ENCODE peak calls at places on chromosomes 7 and 10, in ten cellular contexts. One of them, this sample, is unnamed.
A peak's percentile ranks its signal among the peaks of the same experiment; 100 is the strongest.

GRCh38 chr10:74293686-74294365 is 142.8 kb downstream of the ADK start:
- DNase-seq in left ventricle myocardium inferior: no peak
- DNase-seq in body of pancreas: peak; percentile 35
- DNase-seq in adrenal gland: no peak
- DNase-seq in foreskin fibroblast: peak; percentile 42
- DNase-seq in neural progenitor cell: no peak
- DNase-seq in CD8-positive, alpha-beta T cell: no peak
- DNase-seq in GM12865: no peak
- DNase-seq in esophagus squamous epithelium: no peak
- DNase-seq in mesothelial cell of epicardium: peak; percentile 48
- DNase-seq in this sample: no peak

GRCh38 chr7:108581655-108582491 is 12.2 kb downstream of the DNAJB9 start:
- DNase-seq in neural progenitor cell: peak; percentile 35
- DNase-seq in mesothelial cell of epicardium: no peak
- DNase-seq in body of pancreas: no peak
- DNase-seq in left ventricle myocardium inferior: no peak
- DNase-seq in esophagus squamous epithelium: no peak
- DNase-seq in foreskin fibroblast: no peak
- DNase-seq in GM12865: no peak
- DNase-seq in CD8-positive, alpha-beta T cell: no peak
- DNase-seq in adrenal gland: no peak
- DNase-seq in this sample: no peak

GRCh38 chr10:130751106-130751840 is 560.2 kb downstream of the TCERG1L start:
- DNase-seq in CD8-positive, alpha-beta T cell: no peak
- DNase-seq in left ventricle myocardium inferior: no peak
- DNase-seq in GM12865: no peak
- DNase-seq in foreskin fibroblast: no peak
- DNase-seq in mesothelial cell of epicardium: no peak
- DNase-seq in adrenal gland: peak; percentile 1
- DNase-seq in body of pancreas: no peak
- DNase-seq in esophagus squamous epithelium: no peak
- DNase-seq in neural progenitor cell: no peak
- DNase-seq in this sample: no peak

GRCh38 chr10:69861251-69862240 is 59.8 kb downstream of the COL13A1 start:
- DNase-seq in foreskin fibroblast: peak; percentile 70
- DNase-seq in esophagus squamous epithelium: no peak
- DNase-seq in GM12865: peak; percentile 14
- DNase-seq in CD8-positive, alpha-beta T cell: no peak
- DNase-seq in adrenal gland: no peak
- DNase-seq in body of pancreas: peak; percentile 32
- DNase-seq in mesothelial cell of epicardium: no peak
- DNase-seq in left ventricle myocardium inferior: no peak
- DNase-seq in neural progenitor cell: no peak
- DNase-seq in this sample: no peak

GRCh38 chr7:82109288-82109687 is 334.3 kb downstream of the CACNA2D1 start:
- DNase-seq in neural progenitor cell: no peak
- DNase-seq in adrenal gland: no peak
- DNase-seq in esophagus squamous epithelium: no peak
- DNase-seq in mesothelial cell of epicardium: no peak
- DNase-seq in left ventricle myocardium inferior: no peak
- DNase-seq in body of pancreas: no peak
- DNase-seq in foreskin fibroblast: peak; percentile 32
- DNase-seq in CD8-positive, alpha-beta T cell: no peak
- DNase-seq in GM12865: no peak
- DNase-seq in this sample: no peak

GRCh38 chr7:10974717-10975032 is 1.0 kb downstream of the PHF14 start:
- DNase-seq in CD8-positive, alpha-beta T cell: no peak
- DNase-seq in neural progenitor cell: no peak
- DNase-seq in adrenal gland: no peak
- DNase-seq in foreskin fibroblast: no peak
- DNase-seq in mesothelial cell of epicardium: no peak
- DNase-seq in body of pancreas: no peak
- DNase-seq in GM12865: no peak
- DNase-seq in esophagus squamous epithelium: no peak
- DNase-seq in left ventricle myocardium inferior: no peak
- DNase-seq in this sample: no peak

GRCh38 chr7:6392712-6393666 is 54.8 kb downstream of the DAGLB start:
- DNase-seq in CD8-positive, alpha-beta T cell: no peak
- DNase-seq in GM12865: peak; percentile 50
- DNase-seq in mesothelial cell of epicardium: no peak
- DNase-seq in foreskin fibroblast: peak; percentile 96
- DNase-seq in esophagus squamous epithelium: no peak
- DNase-seq in adrenal gland: peak; percentile 67
- DNase-seq in body of pancreas: peak; percentile 81
- DNase-seq in neural progenitor cell: no peak
- DNase-seq in left ventricle myocardium inferior: peak; percentile 66
- DNase-seq in this sample: no peak

GRCh38 chr10:50932113-50932512 is 46.7 kb upstream of the A1CF start:
- DNase-seq in esophagus squamous epithelium: no peak
- DNase-seq in body of pancreas: peak; percentile 68
- DNase-seq in neural progenitor cell: no peak
- DNase-seq in left ventricle myocardium inferior: no peak
- DNase-seq in CD8-positive, alpha-beta T cell: no peak
- DNase-seq in foreskin fibroblast: no peak
- DNase-seq in GM12865: no peak
- DNase-seq in mesothelial cell of epicardium: no peak
- DNase-seq in adrenal gland: no peak
- DNase-seq in this sample: no peak

GRCh38 chr7:70828366-70828765 is 303.6 kb upstream of the GALNT17 start:
- DNase-seq in foreskin fibroblast: no peak
- DNase-seq in esophagus squamous epithelium: no peak
- DNase-seq in mesothelial cell of epicardium: no peak
- DNase-seq in adrenal gland: no peak
- DNase-seq in left ventricle myocardium inferior: no peak
- DNase-seq in neural progenitor cell: no peak
- DNase-seq in body of pancreas: no peak
- DNase-seq in GM12865: no peak
- DNase-seq in CD8-positive, alpha-beta T cell: no peak
- DNase-seq in this sample: no peak

GRCh38 chr7:70833726-70834125 is 298.2 kb upstream of the GALNT17 start:
- DNase-seq in mesothelial cell of epicardium: no peak
- DNase-seq in esophagus squamous epithelium: no peak
- DNase-seq in foreskin fibroblast: peak; percentile 9
- DNase-seq in CD8-positive, alpha-beta T cell: no peak
- DNase-seq in left ventricle myocardium inferior: no peak
- DNase-seq in neural progenitor cell: no peak
- DNase-seq in adrenal gland: no peak
- DNase-seq in GM12865: no peak
- DNase-seq in body of pancreas: no peak
- DNase-seq in this sample: no peak

GRCh38 chr7:70830060-70830395 is 301.9 kb upstream of the GALNT17 start:
- DNase-seq in adrenal gland: no peak
- DNase-seq in esophagus squamous epithelium: no peak
- DNase-seq in mesothelial cell of epicardium: no peak
- DNase-seq in left ventricle myocardium inferior: no peak
- DNase-seq in neural progenitor cell: no peak
- DNase-seq in body of pancreas: no peak
- DNase-seq in CD8-positive, alpha-beta T cell: no peak
- DNase-seq in GM12865: no peak
- DNase-seq in foreskin fibroblast: no peak
- DNase-seq in this sample: no peak

GRCh38 chr7:70830426-70830825 is 301.5 kb upstream of the GALNT17 start:
- DNase-seq in adrenal gland: no peak
- DNase-seq in body of pancreas: no peak
- DNase-seq in GM12865: no peak
- DNase-seq in mesothelial cell of epicardium: no peak
- DNase-seq in CD8-positive, alpha-beta T cell: no peak
- DNase-seq in neural progenitor cell: no peak
- DNase-seq in esophagus squamous epithelium: no peak
- DNase-seq in left ventricle myocardium inferior: no peak
- DNase-seq in foreskin fibroblast: no peak
- DNase-seq in this sample: no peak

DNA sequence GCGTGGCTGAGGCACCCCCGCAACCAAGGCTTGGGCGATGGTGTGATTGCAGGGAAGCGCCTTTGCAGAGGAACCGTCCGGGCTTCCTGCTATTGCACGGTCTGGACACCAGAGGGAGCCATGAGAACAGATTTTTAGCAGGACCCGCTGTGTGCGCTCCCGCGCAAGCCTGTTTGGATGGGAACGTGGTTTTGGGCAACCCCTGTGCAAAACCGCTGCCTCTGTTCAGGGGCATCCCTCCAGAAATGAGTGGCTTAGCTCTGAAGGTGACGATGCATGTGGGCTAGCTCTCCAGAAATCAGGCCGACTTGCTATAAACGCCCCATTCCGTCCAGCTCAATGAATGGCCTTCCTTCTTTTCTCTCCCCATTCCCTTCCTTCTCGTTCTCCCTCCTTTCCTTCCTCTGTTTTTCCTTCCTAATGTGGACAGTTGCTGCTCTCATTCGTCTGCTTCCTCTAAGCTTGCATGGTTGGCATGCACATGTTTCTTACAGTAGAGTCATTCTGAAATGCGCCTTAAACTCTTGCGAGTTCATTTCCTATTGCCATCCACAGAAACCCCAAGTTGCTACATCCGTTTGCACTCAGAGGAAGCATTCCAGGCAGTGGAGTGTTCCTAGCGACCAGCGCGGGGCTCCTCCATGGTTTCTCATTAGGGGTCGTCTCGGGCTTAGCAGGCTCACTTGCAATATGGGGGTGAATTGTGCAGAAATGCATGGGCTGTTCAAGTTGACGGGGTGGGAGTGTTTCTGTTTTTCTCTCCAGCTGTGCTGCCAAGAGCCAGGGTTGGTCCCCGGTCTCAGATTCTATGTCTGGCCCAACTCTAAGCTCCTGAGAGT is 302.5 kb upstream of the GALNT17 start:
- DNase-seq in esophagus squamous epithelium: no peak
- DNase-seq in body of pancreas: peak; percentile 72
- DNase-seq in adrenal gland: peak; percentile 70
- DNase-seq in neural progenitor cell: peak; percentile 79
- DNase-seq in mesothelial cell of epicardium: peak; percentile 73
- DNase-seq in GM12865: peak; percentile 83
- DNase-seq in CD8-positive, alpha-beta T cell: peak; percentile 33
- DNase-seq in left ventricle myocardium inferior: peak; percentile 63
- DNase-seq in foreskin fibroblast: peak; percentile 40
- DNase-seq in this sample: peak; percentile 74
- TF ChIP-seq CTCF in esophagus squamous epithelium: peak; percentile 91
- TF ChIP-seq CTCF in body of pancreas: peak; percentile 85
- TF ChIP-seq CTCF in adrenal gland: peak; percentile 84
- TF ChIP-seq CTCF in neural progenitor cell: peak; percentile 77
- TF ChIP-seq CTCF in mesothelial cell of epicardium: peak; percentile 93
- TF ChIP-seq CTCF in GM12865: peak; percentile 95
- TF ChIP-seq CTCF in CD8-positive, alpha-beta T cell: peak; percentile 58
- TF ChIP-seq CTCF in left ventricle myocardium inferior: peak; percentile 93
- TF ChIP-seq CTCF in foreskin fibroblast: peak; percentile 91
- TF ChIP-seq CTCF in this sample: peak; percentile 83

GRCh38 chr10:77892021-77892739 is 34.4 kb downstream of the DLG5 start:
- DNase-seq in body of pancreas: peak; percentile 57
- DNase-seq in foreskin fibroblast: no peak
- DNase-seq in adrenal gland: no peak
- DNase-seq in left ventricle myocardium inferior: no peak
- DNase-seq in GM12865: no peak
- DNase-seq in neural progenitor cell: no peak
- DNase-seq in mesothelial cell of epicardium: no peak
- DNase-seq in CD8-positive, alpha-beta T cell: no peak
- DNase-seq in esophagus squamous epithelium: no peak
- DNase-seq in this sample: no peak

GRCh38 chr10:77889277-77889903 is 37.2 kb downstream of the DLG5 start:
- DNase-seq in body of pancreas: peak; percentile 92
- DNase-seq in GM12865: no peak
- DNase-seq in neural progenitor cell: peak; percentile 88
- DNase-seq in foreskin fibroblast: no peak
- DNase-seq in esophagus squamous epithelium: no peak
- DNase-seq in CD8-positive, alpha-beta T cell: no peak
- DNase-seq in adrenal gland: no peak
- DNase-seq in left ventricle myocardium inferior: no peak
- DNase-seq in mesothelial cell of epicardium: no peak
- DNase-seq in this sample: no peak

GRCh38 chr10:77887631-77888355 is 38.8 kb downstream of the DLG5 start:
- DNase-seq in adrenal gland: no peak
- DNase-seq in body of pancreas: no peak
- DNase-seq in esophagus squamous epithelium: no peak
- DNase-seq in mesothelial cell of epicardium: no peak
- DNase-seq in GM12865: no peak
- DNase-seq in neural progenitor cell: no peak
- DNase-seq in CD8-positive, alpha-beta T cell: no peak
- DNase-seq in left ventricle myocardium inferior: no peak
- DNase-seq in foreskin fibroblast: no peak
- DNase-seq in this sample: no peak

GRCh38 chr10:77888356-77888703 is 38.2 kb downstream of the DLG5 start:
- DNase-seq in CD8-positive, alpha-beta T cell: no peak
- DNase-seq in left ventricle myocardium inferior: no peak
- DNase-seq in mesothelial cell of epicardium: no peak
- DNase-seq in body of pancreas: no peak
- DNase-seq in foreskin fibroblast: no peak
- DNase-seq in adrenal gland: no peak
- DNase-seq in neural progenitor cell: no peak
- DNase-seq in GM12865: no peak
- DNase-seq in esophagus squamous epithelium: no peak
- DNase-seq in this sample: no peak

GRCh38 chr10:77890097-77890496 is 36.5 kb downstream of the DLG5 start:
- DNase-seq in GM12865: no peak
- DNase-seq in adrenal gland: no peak
- DNase-seq in CD8-positive, alpha-beta T cell: no peak
- DNase-seq in body of pancreas: no peak
- DNase-seq in neural progenitor cell: no peak
- DNase-seq in mesothelial cell of epicardium: no peak
- DNase-seq in left ventricle myocardium inferior: no peak
- DNase-seq in foreskin fibroblast: no peak
- DNase-seq in esophagus squamous epithelium: no peak
- DNase-seq in this sample: no peak
- TF ChIP-seq CTCF in GM12865: no peak
- TF ChIP-seq CTCF in adrenal gland: peak; percentile 2
- TF ChIP-seq CTCF in CD8-positive, alpha-beta T cell: no peak
- TF ChIP-seq CTCF in body of pancreas: no peak
- TF ChIP-seq CTCF in neural progenitor cell: peak; percentile 32
- TF ChIP-seq CTCF in mesothelial cell of epicardium: no peak
- TF ChIP-seq CTCF in left ventricle myocardium inferior: no peak
- TF ChIP-seq CTCF in foreskin fibroblast: no peak
- TF ChIP-seq CTCF in esophagus squamous epithelium: no peak
- TF ChIP-seq CTCF in this sample: no peak

GRCh38 chr10:132163826-132164515 is 22.8 kb upstream of the DPYSL4 start:
- DNase-seq in left ventricle myocardium inferior: no peak
- DNase-seq in body of pancreas: no peak
- DNase-seq in CD8-positive, alpha-beta T cell: no peak
- DNase-seq in esophagus squamous epithelium: no peak
- DNase-seq in mesothelial cell of epicardium: no peak
- DNase-seq in neural progenitor cell: no peak
- DNase-seq in foreskin fibroblast: no peak
- DNase-seq in GM12865: no peak
- DNase-seq in adrenal gland: no peak
- DNase-seq in this sample: no peak
- TF ChIP-seq CTCF in left ventricle myocardium inferior: no peak
- TF ChIP-seq CTCF in body of pancreas: no peak
- TF ChIP-seq CTCF in CD8-positive, alpha-beta T cell: no peak
- TF ChIP-seq CTCF in esophagus squamous epithelium: no peak
- TF ChIP-seq CTCF in mesothelial cell of epicardium: peak; percentile 7
- TF ChIP-seq CTCF in neural progenitor cell: no peak
- TF ChIP-seq CTCF in foreskin fibroblast: no peak
- TF ChIP-seq CTCF in GM12865: no peak
- TF ChIP-seq CTCF in adrenal gland: no peak
- TF ChIP-seq CTCF in this sample: no peak

DNA sequence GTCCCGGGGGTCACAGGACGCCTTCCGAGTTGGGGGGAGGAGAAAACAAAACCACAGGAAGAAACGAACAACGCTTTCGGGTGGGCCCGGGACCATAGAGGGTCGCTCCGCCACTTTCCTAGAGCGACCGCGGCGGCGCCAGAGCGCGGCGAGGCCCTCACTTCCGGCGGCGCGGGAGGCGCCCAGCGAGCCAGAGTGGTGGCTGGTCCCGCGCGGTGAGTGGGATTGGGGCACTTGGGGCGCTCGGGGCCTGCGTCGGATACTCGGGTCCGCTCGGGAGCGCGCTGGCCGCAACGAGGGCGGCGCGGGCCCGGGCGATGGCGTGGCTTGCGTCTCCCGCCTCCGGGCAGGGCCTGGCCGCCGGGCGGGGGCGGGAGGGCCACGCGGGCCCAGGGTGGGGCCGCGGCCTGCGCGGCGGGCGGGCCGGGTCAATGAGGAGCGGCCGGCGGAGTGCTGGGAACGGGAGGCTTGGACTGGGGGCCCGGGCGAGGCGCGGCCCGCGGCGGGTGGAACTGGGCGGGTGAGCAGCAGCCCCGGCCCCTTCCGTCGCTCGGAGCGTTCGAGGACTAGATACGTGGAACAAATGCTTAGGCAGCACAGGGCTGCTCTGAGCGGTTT is at the start of gene ZNF22:
- DNase-seq in adrenal gland: no peak
- DNase-seq in GM12865: peak; percentile 85
- DNase-seq in mesothelial cell of epicardium: peak; percentile 83
- DNase-seq in left ventricle myocardium inferior: peak; percentile 73
- DNase-seq in body of pancreas: peak; percentile 72
- DNase-seq in neural progenitor cell: peak; percentile 81
- DNase-seq in CD8-positive, alpha-beta T cell: peak; percentile 70
- DNase-seq in esophagus squamous epithelium: no peak
- DNase-seq in foreskin fibroblast: peak; percentile 60
- DNase-seq in this sample: peak; percentile 86
- TF ChIP-seq CTCF in adrenal gland: peak; percentile 23
- TF ChIP-seq CTCF in GM12865: peak; percentile 3
- TF ChIP-seq CTCF in mesothelial cell of epicardium: peak; percentile 12
- TF ChIP-seq CTCF in left ventricle myocardium inferior: peak; percentile 45
- TF ChIP-seq CTCF in body of pancreas: no peak
- TF ChIP-seq CTCF in neural progenitor cell: no peak
- TF ChIP-seq CTCF in CD8-positive, alpha-beta T cell: no peak
- TF ChIP-seq CTCF in esophagus squamous epithelium: peak; percentile 16
- TF ChIP-seq CTCF in foreskin fibroblast: no peak
- TF ChIP-seq CTCF in this sample: peak; percentile 14